ENCODE peak calls at places on chromosomes 12 and 14, in eight cellular contexts. I is WTC11, C is H9, N is fibroblast of lung, B is lower lobe of right lung, Q is cardiac muscle cell, V is tibial nerve, F is psoas muscle. S is an unnamed sample.

GRCh38 chr12:116257213-116257612 is 20.3 kb downstream of the MED13L start:
- DNase-seq in I (no peak), C (no peak), N (peak), B (no peak), Q (peak), V (no peak), F (no peak), S (no peak)

GRCh38 chr14:92040431-92041040 is 677 bp upstream of the TRIP11 start:
- DNase-seq in I (no peak), C (no peak), N (peak), B (no peak), Q (peak), V (no peak), F (no peak), S (no peak)

GRCh38 chr12:53500119-53500775 is 836 bp upstream of the TARBP2 start:
- DNase-seq in I (no peak), C (no peak), N (peak), B (peak), Q (no peak), V (peak), F (peak), S (no peak)

GRCh38 chr14:81062816-81063215 is 107.4 kb downstream of the TSHR start:
- DNase-seq in I (peak), C (peak), N (no peak), B (no peak), Q (peak), V (no peak), F (no peak), S (no peak)

GRCh38 chr14:31270196-31270772 is 62.7 kb upstream of the HECTD1 start:
- DNase-seq in I (peak), C (peak), N (no peak), B (peak), Q (no peak), V (no peak), F (no peak), S (no peak)

GRCh38 chr14:97380539-97380941 is 583.4 kb downstream of the VRK1 start:
- DNase-seq in I (no peak), C (no peak), N (no peak), B (no peak), Q (no peak), V (no peak), F (no peak), S (no peak)

GRCh38 chr14:48690349-48690748 is 895.8 kb downstream of the RPS29 start:
- DNase-seq in I (no peak), C (no peak), N (no peak), B (no peak), Q (no peak), V (no peak), F (no peak), S (no peak)

GRCh38 chr12:2668816-2669215 is 126.0 kb upstream of the FKBP4 start:
- DNase-seq in I (peak), C (peak), N (no peak), B (no peak), Q (no peak), V (no peak), F (no peak), S (no peak)

GRCh38 chr12:124509676-124510300 is 57.6 kb downstream of the NCOR2 start:
- DNase-seq in I (peak), C (peak), N (peak), B (no peak), Q (peak), V (peak), F (peak), S (no peak)

GRCh38 chr14:72638021-72638420 is 255.9 kb downstream of the DPF3 start:
- DNase-seq in I (no peak), C (no peak), N (peak), B (no peak), Q (no peak), V (no peak), F (no peak), S (no peak)

GRCh38 chr12:71772728-71773127 is 18.1 kb downstream of the RAB21 start:
- DNase-seq in I (no peak), C (no peak), N (no peak), B (no peak), Q (no peak), V (no peak), F (no peak), S (no peak)

GRCh38 chr12:94379479-94380113 is 80.1 kb downstream of the CEP83 start:
- DNase-seq in I (no peak), C (no peak), N (no peak), B (no peak), Q (no peak), V (no peak), F (no peak), S (no peak)

GRCh38 chr14:71050227-71050823 is 143.1 kb downstream of the PCNX1 start:
- DNase-seq in I (no peak), C (no peak), N (peak), B (no peak), Q (no peak), V (no peak), F (no peak), S (no peak)

GRCh38 chr14:76887196-76887595 is 61.0 kb downstream of the LRRC74A start:
- DNase-seq in I (no peak), C (no peak), N (peak), B (no peak), Q (no peak), V (no peak), F (no peak), S (no peak)

GRCh38 chr12:132764231-132764630 is 2.6 kb upstream of the ANKLE2 start:
- DNase-seq in I (no peak), C (no peak), N (no peak), B (no peak), Q (no peak), V (no peak), F (peak), S (no peak)

GRCh38 chr12:132761032-132761910 is at the start of gene ANKLE2:
- DNase-seq in I (peak), C (no peak), N (peak), B (peak), Q (peak), V (no peak), F (peak), S (peak)

GRCh38 chr12:132766380-132767085 is 4.9 kb upstream of the ANKLE2 start:
- DNase-seq in I (no peak), C (no peak), N (peak), B (peak), Q (peak), V (no peak), F (peak), S (no peak)

GRCh38 chr12:132765366-132765765 is 3.7 kb upstream of the ANKLE2 start:
- DNase-seq in I (no peak), C (no peak), N (no peak), B (no peak), Q (no peak), V (no peak), F (peak), S (no peak)

GRCh38 chr12:132761911-132762583 is 415 bp upstream of the ANKLE2 start:
- DNase-seq in I (peak), C (peak), N (peak), B (peak), Q (peak), V (peak), F (peak), S (peak)
- TF ChIP-seq CTCF in I (no peak), C (peak), N (no peak), B (peak), Q (peak), V (peak), F (peak), S (peak)

GRCh38 chr14:67887478-67887877 is 67.9 kb downstream of the RAD51B start:
- DNase-seq in I (no peak), C (no peak), N (no peak), B (no peak), Q (no peak), V (no peak), F (no peak), S (no peak)
- TF ChIP-seq CTCF in I (no peak), C (no peak), N (no peak), B (no peak), Q (no peak), V (no peak), F (no peak), S (no peak)

GRCh38 chr14:100070310-100070709 is 5.1 kb downstream of the EVL start:
- DNase-seq in I (no peak), C (no peak), N (no peak), B (no peak), Q (no peak), V (no peak), F (no peak), S (no peak)

GRCh38 chr14:100076133-100076532 is 10.9 kb downstream of the EVL start:
- DNase-seq in I (peak), C (peak), N (peak), B (peak), Q (no peak), V (no peak), F (no peak), S (no peak)

GRCh38 chr14:100071545-100071944 is 6.3 kb downstream of the EVL start:
- DNase-seq in I (no peak), C (no peak), N (no peak), B (no peak), Q (no peak), V (no peak), F (no peak), S (no peak)

GRCh38 chr14:100074431-100075100 is 9.3 kb downstream of the EVL start:
- DNase-seq in I (no peak), C (no peak), N (no peak), B (no peak), Q (no peak), V (no peak), F (no peak), S (no peak)

GRCh38 chr14:100072783-100073346 is 7.6 kb downstream of the EVL start:
- DNase-seq in I (no peak), C (no peak), N (no peak), B (peak), Q (no peak), V (no peak), F (no peak), S (no peak)
- TF ChIP-seq CTCF in I (no peak), C (no peak), N (no peak), B (peak), Q (no peak), V (peak), F (no peak), S (no peak)

GRCh38 chr12:113330505-113330904 is 4.4 kb downstream of the SLC8B1 start:
- DNase-seq in I (no peak), C (no peak), N (no peak), B (no peak), Q (no peak), V (no peak), F (no peak), S (no peak)

GRCh38 chr12:113332688-113333087 is 2.2 kb downstream of the SLC8B1 start:
- DNase-seq in I (no peak), C (no peak), N (no peak), B (no peak), Q (no peak), V (no peak), F (no peak), S (no peak)

GRCh38 chr12:113333111-113333750 is 1.7 kb downstream of the SLC8B1 start:
- DNase-seq in I (no peak), C (no peak), N (no peak), B (no peak), Q (no peak), V (no peak), F (no peak), S (no peak)

GRCh38 chr12:113334786-113335539 is at the start of gene SLC8B1:
- DNase-seq in I (peak), C (peak), N (peak), B (peak), Q (peak), V (peak), F (peak), S (peak)

DNA sequence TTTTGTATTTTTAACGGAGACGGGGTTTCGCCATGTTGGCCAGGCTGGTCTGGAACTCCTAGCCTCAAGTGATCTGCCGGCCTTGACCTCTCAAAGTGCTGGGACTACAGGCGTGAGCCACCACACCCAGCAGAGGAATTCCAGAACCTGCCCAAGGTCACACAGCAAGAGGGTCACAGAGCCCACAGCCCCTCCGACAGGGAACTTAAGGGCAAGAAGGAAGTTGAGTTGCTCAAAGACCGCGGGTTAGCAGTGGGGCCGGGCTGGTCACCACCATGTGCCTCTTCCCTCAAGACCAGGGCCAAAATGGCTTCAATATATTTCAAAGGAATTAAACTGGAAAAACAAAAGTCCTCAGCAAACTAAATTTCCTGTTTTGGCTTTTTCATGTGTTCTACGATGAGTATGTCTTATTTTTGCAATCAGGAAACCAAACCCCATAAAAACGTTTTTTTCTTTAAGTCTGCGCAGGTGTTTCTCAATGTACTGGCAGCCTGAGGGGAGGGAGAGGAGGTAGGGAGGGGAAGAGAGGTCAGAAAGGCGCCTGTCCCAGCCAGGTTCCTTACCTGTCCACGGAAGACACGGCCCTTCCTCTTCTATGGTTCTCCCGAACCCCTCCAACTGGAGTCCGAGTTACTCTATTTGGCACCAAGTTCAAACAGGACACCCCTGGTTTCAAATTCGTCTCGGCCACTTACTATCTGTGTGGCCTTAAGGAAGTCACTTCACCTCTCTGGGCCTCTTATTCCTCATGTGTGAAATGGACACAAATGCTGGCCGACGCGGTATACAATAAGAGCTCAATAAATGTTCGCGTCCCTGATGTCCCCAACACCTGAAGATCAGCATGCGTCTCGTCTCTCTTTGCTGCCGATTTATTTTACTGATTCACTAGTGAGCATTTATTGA is 778 bp downstream of the SLC8B1 start:
- DNase-seq in I (no peak), C (no peak), N (no peak), B (peak), Q (no peak), V (no peak), F (no peak), S (no peak)
- TF ChIP-seq CTCF in I (no peak), C (no peak), N (no peak), B (no peak), Q (no peak), V (no peak), F (no peak), S (no peak)

GRCh38 chr14:54396493-54397335 is at the start of gene CDKN3:
- DNase-seq in I (peak), C (peak), N (peak), B (peak), Q (peak), V (peak), F (peak), S (peak)
- TF ChIP-seq CTCF in I (peak), C (peak), N (peak), B (peak), Q (peak), V (peak), F (peak), S (peak)

GRCh38 chr14:103101964-103102688 is 7.6 kb downstream of the EXOC3L4 start:
- DNase-seq in I (peak), C (no peak), N (no peak), B (no peak), Q (no peak), V (no peak), F (no peak), S (no peak)

GRCh38 chr14:103104654-103105511 is 10.4 kb downstream of the EXOC3L4 start:
- DNase-seq in I (peak), C (peak), N (peak), B (peak), Q (peak), V (peak), F (peak), S (peak)

GRCh38 chr14:103102689-103103260 is 8.2 kb downstream of the EXOC3L4 start:
- DNase-seq in I (peak), C (no peak), N (no peak), B (no peak), Q (no peak), V (no peak), F (no peak), S (no peak)

GRCh38 chr14:103104389-103104653 is 9.8 kb downstream of the EXOC3L4 start:
- DNase-seq in I (no peak), C (no peak), N (no peak), B (no peak), Q (no peak), V (no peak), F (no peak), S (no peak)

DNA sequence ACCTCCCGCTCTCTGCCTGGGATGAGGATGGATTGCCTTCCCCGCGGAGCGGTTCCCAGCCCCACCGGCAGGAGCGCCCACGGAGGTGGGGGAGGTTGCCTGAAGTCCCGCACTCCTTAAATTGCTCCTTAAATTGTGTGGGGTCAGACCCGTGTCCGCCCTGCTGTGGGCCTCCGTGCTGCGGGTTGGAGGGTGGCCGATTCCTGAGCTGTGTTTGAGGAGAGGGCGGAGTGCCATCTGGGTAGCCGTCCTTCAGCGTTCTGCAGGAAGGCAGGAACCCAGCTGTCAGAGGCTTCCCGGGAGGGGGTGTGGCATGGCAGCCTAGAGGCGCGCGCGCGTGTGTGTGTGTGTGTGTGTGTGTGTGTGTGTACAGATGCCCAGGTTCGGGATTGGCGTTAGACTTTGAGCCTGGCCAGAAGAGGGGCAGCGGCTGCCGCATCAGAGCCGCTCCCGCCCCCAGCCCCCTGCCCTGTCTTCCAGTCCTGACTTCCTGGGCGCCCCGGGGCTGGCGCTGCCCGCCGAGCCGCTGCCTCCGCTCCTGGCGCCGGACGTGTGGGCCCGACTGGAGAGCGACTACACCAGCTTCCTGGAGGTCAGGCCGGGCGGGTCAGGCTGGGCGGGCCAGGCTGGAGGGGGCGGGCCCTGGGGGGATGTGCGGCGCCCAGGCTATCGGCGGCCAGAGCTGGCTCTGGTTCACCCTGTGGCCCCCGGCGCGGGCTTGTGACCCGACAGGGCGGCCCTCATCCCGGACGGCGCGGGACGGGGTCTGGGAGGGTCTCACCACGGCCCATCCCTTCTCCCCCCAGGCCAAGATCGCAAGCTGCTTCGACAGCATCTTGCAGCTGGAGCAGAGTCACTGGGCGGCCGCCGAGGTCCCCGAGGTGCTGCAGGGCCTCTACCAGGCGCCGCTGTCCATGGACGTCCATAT is 9.2 kb downstream of the EXOC3L4 start:
- DNase-seq in I (peak), C (peak), N (peak), B (peak), Q (peak), V (no peak), F (peak), S (no peak)
- TF ChIP-seq CTCF in I (no peak), C (peak), N (peak), B (no peak), Q (peak), V (peak), F (no peak), S (no peak)

S was measured in progenitor cell of endocrine pancreas.